ENCODE peak calls at places on chromosome 12, in seven cellular contexts. U is activated T-cell treated with anti-CD3 and anti-CD28 coated beads for 48 hours; R is A549; M is HEK293T; C is head of caudate nucleus; K is activated naive CD4-positive, alpha-beta T cell treated with anti-CD3 and anti-CD28 coated beads for 36 hours; Y is GM12891. S is an unnamed sample.

GRCh38 chr12:124525455-124525854 is 42.0 kb downstream of the NCOR2 start:
- DNase-seq in K (no peak), M (no peak), C (peak; percentile 76), U (no peak), Y (no peak), R (no peak), S (peak; percentile 96)

GRCh38 chr12:84507914-84508313 is 404.7 kb downstream of the SLC6A15 start:
- DNase-seq in R (no peak), M (no peak), Y (no peak), C (no peak), K (no peak), U (no peak), S (no peak)

GRCh38 chr12:117577122-117577657 is 215.8 kb upstream of the NOS1 start:
- DNase-seq in M (no peak), U (no peak), K (no peak), C (no peak), R (no peak), Y (no peak), S (no peak)

GRCh38 chr12:30106204-30106603 is 322.5 kb upstream of the TMTC1 start:
- DNase-seq in Y (no peak), R (no peak), K (no peak), U (no peak), M (no peak), C (no peak), S (no peak)

GRCh38 chr12:88242161-88242925 is 100.2 kb downstream of the TMTC3 start:
- DNase-seq in U (no peak), Y (no peak), K (peak; percentile 65), R (peak; percentile 78), M (no peak), C (no peak), S (no peak)

GRCh38 chr12:114936148-114937099 is 252.4 kb upstream of the TBX3 start:
- DNase-seq in K (no peak), C (no peak), R (no peak), Y (no peak), M (no peak), U (no peak), S (no peak)

GRCh38 chr12:76680940-76681339 is 83.0 kb upstream of the ZDHHC17 start:
- DNase-seq in K (no peak), R (no peak), Y (no peak), M (no peak), U (no peak), C (no peak), S (no peak)

GRCh38 chr12:106084048-106084671 is 54.6 kb downstream of the NUAK1 start:
- DNase-seq in U (no peak), M (peak; percentile 65), C (peak; percentile 48), R (peak; percentile 71), K (no peak), Y (no peak), S (peak; percentile 64)

GRCh38 chr12:51591020-51591901 is at the start of gene SCN8A:
- DNase-seq in K (peak; percentile 49), Y (peak; percentile 49), C (peak; percentile 73), R (peak; percentile 61), U (peak; percentile 41), M (peak; percentile 73), S (peak; percentile 66)

GRCh38 chr12:122138181-122138580 is 35.8 kb downstream of the IL31 start:
- DNase-seq in Y (no peak), M (no peak), C (no peak), K (no peak), R (no peak), U (no peak), S (no peak)

GRCh38 chr12:66017736-66018135 is 112.8 kb downstream of the LLPH start:
- DNase-seq in K (no peak), M (no peak), C (no peak), Y (no peak), R (no peak), U (no peak), S (no peak)

GRCh38 chr12:108907861-108908302 is 28.0 kb downstream of the DAO start:
- DNase-seq in C (peak; percentile 35), K (no peak), Y (no peak), U (no peak), M (no peak), R (peak; percentile 68), S (peak; percentile 29)

GRCh38 chr12:45388545-45388944 is 172.7 kb downstream of the ANO6 start:
- DNase-seq in M (peak; percentile 33), C (peak; percentile 43), R (peak; percentile 51), Y (no peak), K (peak; percentile 24), U (no peak), S (no peak)

GRCh38 chr12:52515927-52516831 is 4.0 kb downstream of the KRT5 start:
- DNase-seq in Y (no peak), R (no peak), C (no peak), K (no peak), U (no peak), M (no peak), S (no peak)

GRCh38 chr12:47636908-47637780 is 68.7 kb downstream of the RPAP3 start:
- DNase-seq in C (no peak), U (peak; percentile 44), M (no peak), R (peak; percentile 78), K (peak; percentile 68), Y (no peak), S (no peak)

GRCh38 chr12:69151254-69151751 is 88.1 kb upstream of the CPSF6 start:
- DNase-seq in K (no peak), R (no peak), M (no peak), C (no peak), Y (no peak), U (no peak), S (no peak)

GRCh38 chr12:132554857-132555630 is 55.3 kb downstream of the LRCOL1 start:
- DNase-seq in U (no peak), C (no peak), R (peak; percentile 64), K (peak; percentile 36), M (peak; percentile 62), Y (no peak), S (no peak)

GRCh38 chr12:46524778-46525177 is 152.2 kb upstream of the SLC38A2 start:
- DNase-seq in K (no peak), Y (no peak), R (peak; percentile 27), C (no peak), U (no peak), M (no peak), S (no peak)

GRCh38 chr12:30661210-30661609 is 34.5 kb downstream of the IPO8 start:
- DNase-seq in K (no peak), M (no peak), R (no peak), U (no peak), C (no peak), Y (no peak), S (no peak)

GRCh38 chr12:55996715-55997534 is at the start of gene SUOX:
- DNase-seq in M (peak; percentile 94), Y (peak; percentile 96), C (peak; percentile 99), U (peak; percentile 33), K (peak; percentile 72), R (peak; percentile 96), S (peak; percentile 97)

GRCh38 chr12:123946152-123946515 is 26.5 kb downstream of the CCDC92 start:
- DNase-seq in Y (no peak), K (no peak), M (no peak), U (no peak), R (no peak), C (no peak), S (no peak)

GRCh38 chr12:92139634-92140555 is 5.8 kb downstream of the BTG1 start:
- DNase-seq in U (no peak), K (peak; percentile 37), C (no peak), Y (no peak), M (no peak), R (no peak), S (no peak)

GRCh38 chr12:103751171-103751570 is 89.9 kb downstream of the NT5DC3 start:
- DNase-seq in R (peak; percentile 23), M (peak; percentile 31), U (no peak), Y (peak; percentile 17), K (no peak), C (no peak), S (no peak)

GRCh38 chr12:44235674-44236073 is 399.8 kb downstream of the TMEM117 start:
- DNase-seq in Y (no peak), R (no peak), K (no peak), M (no peak), C (no peak), U (no peak), S (no peak)

GRCh38 chr12:94799136-94799535 is 148.8 kb upstream of the TMCC3 start:
- DNase-seq in U (no peak), R (no peak), K (no peak), M (no peak), C (no peak), Y (no peak), S (no peak)

GRCh38 chr12:69154585-69155363 is 84.6 kb upstream of the CPSF6 start:
- DNase-seq in K (peak; percentile 91), M (peak; percentile 65), Y (peak; percentile 34), R (peak; percentile 74), U (peak; percentile 61), C (peak; percentile 81), S (peak; percentile 49)

GRCh38 chr12:129276408-129277042 is 423.2 kb downstream of the GLT1D1 start:
- DNase-seq in R (no peak), M (no peak), Y (no peak), K (no peak), C (no peak), U (no peak), S (no peak)

GRCh38 chr12:103745962-103746361 is 95.1 kb downstream of the NT5DC3 start:
- DNase-seq in K (no peak), Y (no peak), R (peak; percentile 44), M (peak; percentile 28), U (no peak), C (no peak), S (no peak)

GRCh38 chr12:124700810-124701594 is 133.6 kb upstream of the NCOR2 start:
- DNase-seq in R (peak; percentile 69), M (no peak), C (peak; percentile 63), U (no peak), K (no peak), Y (no peak), S (no peak)

GRCh38 chr12:14560904-14561574 is 6.6 kb downstream of the PLBD1 start:
- DNase-seq in R (no peak), M (no peak), K (no peak), C (no peak), Y (no peak), U (no peak), S (no peak)

GRCh38 chr12:61654698-61655097 is 605.5 kb upstream of the USP15 start:
- DNase-seq in R (peak; percentile 6), U (no peak), C (no peak), K (peak; percentile 7), Y (no peak), M (no peak), S (no peak)

GRCh38 chr12:105920161-105920684 is 218.5 kb downstream of the NUAK1 start:
- DNase-seq in K (no peak), Y (no peak), C (peak; percentile 66), M (no peak), R (no peak), U (no peak), S (peak; percentile 35)